ENCODE peak calls at places on chromosomes 3 and 15, in five cellular contexts. G, Y, V, C and R are unnamed samples.
A peak's percentile ranks its signal among the peaks of the same experiment; 100 is the strongest.

GRCh38 chr15:52086001-52086786 is 26.4 kb downstream of the BCL2L10 start:
- DNase-seq in Y (no peak), V (no peak), C (no peak), G (no peak), R (no peak)

GRCh38 chr15:91855684-91856553 is 2.4 kb downstream of the SLCO3A1 start:
- DNase-seq in Y (no peak), V (peak; percentile 68), G (peak; percentile 5), C (no peak), R (peak; percentile 43)

GRCh38 chr3:11624161-11624560 is 19.6 kb downstream of the VGLL4 start:
- DNase-seq in C (no peak), G (peak; percentile 56), V (no peak), Y (no peak), R (peak; percentile 16)

GRCh38 chr3:194984624-194985023 is 286.3 kb downstream of the XXYLT1 start:
- DNase-seq in C (no peak), Y (no peak), G (no peak), V (no peak), R (peak; percentile 7)

GRCh38 chr15:41848595-41848994 is 9.9 kb downstream of the PLA2G4B start:
- DNase-seq in G (no peak), V (no peak), C (no peak), Y (no peak), R (no peak)

GRCh38 chr15:98651581-98652220 is 3.4 kb downstream of the IGF1R start:
- DNase-seq in C (no peak), V (peak; percentile 44), G (peak; percentile 53), Y (no peak), R (peak; percentile 6)

GRCh38 chr15:29470794-29471193 is 201.2 kb upstream of the NSMCE3 start:
- DNase-seq in Y (no peak), V (no peak), C (no peak), G (no peak), R (peak; percentile 91)

GRCh38 chr15:70856884-70857546 is 3.1 kb upstream of the LARP6 start:
- DNase-seq in C (no peak), Y (peak; percentile 59), G (peak; percentile 98), V (no peak), R (peak; percentile 94)

GRCh38 chr3:24447836-24448235 is 46.8 kb downstream of the THRB start:
- DNase-seq in V (no peak), G (no peak), Y (no peak), C (no peak), R (no peak)

GRCh38 chr3:64121750-64122311 is 98.5 kb upstream of the PSMD6 start:
- DNase-seq in Y (no peak), C (no peak), V (no peak), G (no peak), R (no peak)

GRCh38 chr15:58628206-58629057 is 121.1 kb downstream of the ADAM10 start:
- DNase-seq in Y (no peak), G (peak; percentile 43), V (no peak), C (peak; percentile 48), R (no peak)

GRCh38 chr15:82621970-82622369 is 25.2 kb downstream of the CPEB1 start:
- DNase-seq in G (no peak), V (peak; percentile 11), C (no peak), Y (no peak), R (peak; percentile 10)

GRCh38 chr3:41026394-41027177 is 172.7 kb upstream of the CTNNB1 start:
- DNase-seq in C (no peak), Y (no peak), V (peak; percentile 42), G (peak; percentile 69), R (peak; percentile 20)

GRCh38 chr3:157624801-157625200 is 121.6 kb upstream of the VEPH1 start:
- DNase-seq in Y (no peak), G (no peak), C (no peak), V (no peak), R (peak; percentile 55)

GRCh38 chr3:160205606-160206005 is 19.6 kb upstream of the C3orf80 start:
- DNase-seq in G (no peak), V (no peak), Y (no peak), C (no peak), R (no peak)

DNA sequence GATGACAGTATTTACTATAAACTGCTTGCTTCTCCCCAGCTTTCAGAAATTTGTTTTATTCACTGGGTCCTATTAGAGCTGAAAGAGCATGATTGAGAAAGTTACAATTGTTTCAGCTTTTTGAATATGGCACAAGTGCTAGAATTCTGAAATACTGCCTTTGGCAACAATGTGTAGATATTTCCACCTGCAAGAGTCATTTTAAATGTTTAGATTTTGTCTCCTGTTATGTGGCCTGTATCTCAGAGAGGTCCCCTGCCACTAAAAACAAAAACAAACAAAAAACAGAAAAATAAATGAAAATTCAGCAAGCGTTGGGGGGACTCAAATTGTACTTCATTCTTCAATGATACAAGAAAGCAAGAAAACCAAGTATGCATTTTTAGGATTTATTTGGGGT is 28.7 kb downstream of the TGFBR2 start:
- DNase-seq in C (no peak), G (no peak), V (no peak), Y (no peak), R (no peak)
- H4K20me1 ChIP-seq in C (no peaks in the 10 kb centered on the region), G (peaks cover 9% of the 10 kb centered on the region), V (no peaks in the 10 kb centered on the region), Y (peaks cover 9% of the 10 kb centered on the region), R (peaks cover 12% of the 10 kb centered on the region)

GRCh38 chr3:183844606-183845005 is 19.2 kb upstream of the MAP6D1 start:
- DNase-seq in Y (no peak), C (no peak), V (no peak), G (peak; percentile 90), R (peak; percentile 87)
- H3K9ac ChIP-seq in Y (no peak overlapping the region), C (no peak overlapping the region), V (no peak overlapping the region), G (peak overlapping the region; percentile 2), R (no peak overlapping the region)

DNA sequence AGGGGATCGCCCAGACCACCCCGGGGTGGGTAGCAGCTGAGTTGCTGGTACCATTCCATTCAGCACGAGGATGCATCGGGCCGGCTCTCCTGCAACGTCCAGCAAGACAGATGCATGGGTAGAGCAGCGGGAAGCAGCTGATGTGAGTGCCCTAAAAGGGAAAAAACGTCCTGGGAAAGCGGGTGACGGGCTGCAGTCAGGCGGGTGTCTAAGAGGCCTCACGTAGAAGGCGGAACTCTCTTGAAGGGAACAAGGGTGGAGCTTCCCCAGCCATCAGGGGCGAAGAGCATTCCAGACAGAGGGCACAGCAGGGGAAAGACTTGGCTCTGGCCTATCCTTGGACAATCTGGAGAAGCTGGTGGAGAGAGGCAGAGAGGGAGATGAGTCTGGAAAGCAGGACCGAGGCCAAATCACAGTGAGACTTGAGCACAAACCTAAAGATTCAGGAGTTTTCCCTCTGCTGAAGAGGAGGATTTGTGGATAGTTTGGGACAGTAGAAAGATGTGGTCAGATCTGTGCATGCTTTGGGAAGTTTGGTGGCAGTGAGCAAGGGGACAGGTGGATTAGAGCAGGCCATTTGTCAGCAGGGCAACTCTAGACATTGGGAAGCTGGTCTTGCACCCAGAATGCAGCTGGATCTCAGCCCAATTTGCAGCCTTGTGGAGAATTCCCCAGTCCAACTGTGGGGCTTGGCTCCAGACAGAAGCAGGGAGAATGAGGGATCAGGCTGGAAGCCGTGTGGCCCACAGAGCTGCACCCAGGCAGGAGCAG is 70.7 kb downstream of the SEMA5B start:
- DNase-seq in Y (no peak), G (no peak), C (no peak), V (no peak), R (no peak)
- TF ChIP-seq EZH2phosphoT487 in Y (no peak), G (no peak), C (no peak), V (no peak), R (no peak)

DNA sequence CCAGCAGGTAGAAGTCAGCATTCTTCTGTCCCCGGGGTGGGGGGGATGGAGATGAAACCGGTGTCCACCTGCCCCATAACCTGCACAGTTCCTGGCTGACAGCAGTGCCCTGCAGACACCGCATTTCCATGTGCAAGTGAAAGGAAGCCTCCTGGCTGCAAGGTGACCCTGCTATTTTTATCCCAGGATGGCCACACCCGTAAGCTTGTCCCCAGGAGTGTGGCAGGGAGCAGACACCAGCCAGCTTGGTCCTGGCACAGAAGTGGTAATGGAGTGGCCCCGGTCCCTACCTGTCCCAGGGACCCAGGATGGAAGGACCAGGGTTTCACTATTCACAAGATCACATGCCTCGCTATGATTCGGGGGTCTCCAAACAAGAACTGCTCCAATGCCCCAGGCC is 85.3 kb upstream of the RPL32 start:
- DNase-seq in C (no peak), G (no peak), Y (no peak), V (no peak), R (no peak)
- H4K20me1 ChIP-seq in C (no peaks in the 10 kb centered on the region), G (no peaks in the 10 kb centered on the region), Y (no peaks in the 10 kb centered on the region), V (peaks cover 20% of the 10 kb centered on the region), R (peaks cover 5% of the 10 kb centered on the region)

GRCh38 chr15:40282144-40282869 is 557 bp downstream of the ANKRD63 start:
- DNase-seq in V (peak; percentile 84), G (peak; percentile 48), Y (no peak), C (no peak), R (peak; percentile 43)
- H3K9ac ChIP-seq in V (no peak overlapping the region), G (no peak overlapping the region), Y (peak overlapping the region; percentile 57), C (peak overlapping the region; percentile 10), R (no peak overlapping the region)

GRCh38 chr3:146818301-146818700 is 213.2 kb upstream of the PLSCR5 start:
- DNase-seq in G (no peak), V (no peak), C (no peak), Y (no peak), R (no peak)
- TF ChIP-seq EZH2phosphoT487 in G (no peak), V (no peak), C (no peak), Y (no peak), R (no peak)

GRCh38 chr3:9430733-9431132 is 33.3 kb downstream of the SETD5 start:
- DNase-seq in C (no peak), V (no peak), G (no peak), Y (no peak), R (no peak)
- H4K20me1 ChIP-seq in C (peaks cover 6% of the 10 kb centered on the region), V (peaks cover 70% of the 10 kb centered on the region), G (no peaks in the 10 kb centered on the region), Y (peaks cover 26% of the 10 kb centered on the region), R (peaks cover 8% of the 10 kb centered on the region)

GRCh38 chr3:43191116-43191515 is 85.2 kb upstream of the POMGNT2 start:
- DNase-seq in G (no peak), V (no peak), C (no peak), Y (no peak), R (peak; percentile 68)

GRCh38 chr3:43192028-43192427 is 86.1 kb upstream of the POMGNT2 start:
- DNase-seq in V (no peak), C (no peak), G (no peak), Y (no peak), R (no peak)

GRCh38 chr3:43194490-43195115 is 88.7 kb upstream of the POMGNT2 start:
- DNase-seq in V (no peak), Y (no peak), C (no peak), G (no peak), R (no peak)

GRCh38 chr3:43190682-43191081 is 84.8 kb upstream of the POMGNT2 start:
- DNase-seq in Y (no peak), G (peak; percentile 75), V (no peak), C (no peak), R (peak; percentile 96)

DNA sequence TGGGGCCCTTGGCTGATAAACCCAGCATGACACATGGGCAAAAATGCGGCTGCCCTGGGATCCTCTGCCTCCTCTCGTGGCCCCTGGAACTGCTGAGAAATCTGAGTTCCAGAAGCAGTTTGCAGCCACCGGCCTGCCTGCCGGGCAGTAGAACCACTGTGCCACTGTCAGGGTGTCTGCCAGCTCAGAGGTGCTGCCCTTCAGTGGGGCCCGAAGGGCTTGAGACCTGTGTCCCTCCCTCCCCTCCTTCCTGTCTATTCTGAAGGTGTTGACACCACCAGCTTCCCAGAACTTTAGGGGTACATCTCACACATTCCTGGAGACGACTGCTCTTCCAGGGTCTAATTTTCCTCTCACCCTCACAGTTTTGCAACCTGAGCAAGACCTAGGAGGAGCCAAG is 88.2 kb upstream of the POMGNT2 start:
- DNase-seq in Y (no peak), G (no peak), V (no peak), C (no peak), R (no peak)
- H3K9ac ChIP-seq in Y (no peak overlapping the region), G (no peak overlapping the region), V (no peak overlapping the region), C (no peak overlapping the region), R (no peak overlapping the region)